ENCODE peak calls at places on chromosome 19, in ten cellular contexts. G, E, B, Y, M, T, U, C, K and F are unnamed samples.

GRCh38 chr19:32743447-32743846 is 23.9 kb downstream of the TDRD12 start:
- DNase-seq in M (no peak), B (no peak), U (no peak), C (no peak), Y (no peak), K (no peak), T (no peak), E (no peak), G (no peak), F (no peak)

GRCh38 chr19:4877753-4878490 is 10.5 kb upstream of the PLIN3 start:
- DNase-seq in M (no peak), C (peak; percentile 47), U (peak; percentile 39), G (no peak), E (peak; percentile 84), Y (no peak), K (no peak), T (no peak), B (no peak), F (no peak)

GRCh38 chr19:16541526-16542044 is 652 bp downstream of the CHERP start:
- DNase-seq in Y (peak; percentile 1), E (peak; percentile 51), C (no peak), K (no peak), T (no peak), M (no peak), B (no peak), G (peak; percentile 44), U (no peak), F (no peak)

GRCh38 chr19:2805261-2805900 is 14.3 kb upstream of the ZNF554 start:
- DNase-seq in K (no peak), E (peak; percentile 42), U (no peak), G (no peak), M (no peak), T (no peak), C (no peak), B (no peak), Y (no peak), F (no peak)

GRCh38 chr19:10285393-10285792 is 1.4 kb upstream of the ICAM4 start:
- DNase-seq in M (no peak), Y (no peak), K (no peak), G (no peak), U (no peak), T (no peak), C (no peak), E (no peak), B (no peak), F (no peak)

GRCh38 chr19:17473041-17473440 is 2.7 kb downstream of the SLC27A1 start:
- DNase-seq in M (no peak), E (no peak), K (no peak), Y (peak; percentile 58), B (no peak), U (no peak), G (no peak), C (peak; percentile 92), T (no peak), F (no peak)

GRCh38 chr19:46311444-46311843 is 14.6 kb downstream of the HIF3A start:
- DNase-seq in M (no peak), Y (no peak), G (no peak), C (no peak), T (no peak), E (no peak), B (no peak), U (no peak), K (no peak), F (no peak)

GRCh38 chr19:14320253-14320652 is 61.0 kb upstream of the ADGRE5 start:
- DNase-seq in B (no peak), K (no peak), Y (no peak), T (no peak), G (no peak), E (no peak), C (no peak), U (no peak), M (no peak), F (no peak)

GRCh38 chr19:18128044-18128443 is 24.9 kb upstream of the PIK3R2 start:
- DNase-seq in K (no peak), E (no peak), Y (no peak), M (no peak), T (no peak), U (no peak), G (no peak), B (no peak), C (peak; percentile 44), F (no peak)

GRCh38 chr19:51125421-51126075 is 842 bp downstream of the SIGLEC9 start:
- DNase-seq in T (no peak), G (no peak), K (peak; percentile 47), U (no peak), B (no peak), C (no peak), Y (no peak), M (no peak), E (no peak), F (no peak)

GRCh38 chr19:15673176-15673654 is 328 bp downstream of the CYP4F12 start:
- DNase-seq in B (no peak), C (no peak), U (no peak), T (no peak), M (no peak), G (no peak), E (no peak), K (peak; percentile 73), Y (no peak), F (no peak)

GRCh38 chr19:17751103-17751911 is at the start of gene FCHO1:
- DNase-seq in Y (no peak), T (peak; percentile 85), G (peak; percentile 44), C (no peak), B (no peak), M (peak; percentile 83), U (no peak), E (peak; percentile 36), K (peak; percentile 90), F (peak; percentile 87)

GRCh38 chr19:46746281-46746965 is at the start of gene STRN4:
- DNase-seq in C (peak; percentile 84), T (no peak), B (no peak), U (no peak), G (peak; percentile 64), M (peak; percentile 56), K (no peak), E (peak; percentile 99), Y (no peak), F (peak; percentile 63)